ENCODE peak calls at places on chromosome 4, in five cellular contexts. K is activated gamma-delta T cell treated with Interleukin-2 at 50 U/mL for 16 hours; T is iris pigment epithelial cell; W is stimulated activated CD4-positive, alpha-beta T cell treated with anti-CD3 and anti-CD28 coated beads, Interleukin-4, amount 100 ng/mL, for 24 hours; L is vagina. G is an unnamed sample.

GRCh38 chr4:65600656-65601055 is 69.6 kb downstream of the EPHA5 start:
- DNase-seq in K (no peak), T (no peak), W (no peak), L (no peak), G (no peak)

GRCh38 chr4:38179690-38180299 is 219.6 kb downstream of the PTTG2 start:
- DNase-seq in K (peak; percentile 72), T (peak; percentile 60), W (peak; percentile 81), L (no peak), G (peak; percentile 61)

GRCh38 chr4:151356510-151356909 is 31.1 kb upstream of the SH3D19 start:
- DNase-seq in K (no peak), T (peak; percentile 14), W (no peak), L (no peak), G (peak; percentile 35)

GRCh38 chr4:109389367-109390118 is 44.1 kb upstream of the SEC24B start:
- DNase-seq in K (no peak), T (no peak), W (no peak), L (no peak), G (no peak)

GRCh38 chr4:92299152-92299551 is 4.6 kb upstream of the GRID2 start:
- DNase-seq in K (no peak), T (peak; percentile 15), W (no peak), L (no peak), G (no peak)

GRCh38 chr4:86357608-86358007 is 2.2 kb downstream of the MAPK10 start:
- DNase-seq in K (no peak), T (no peak), W (no peak), L (no peak), G (no peak)

GRCh38 chr4:7392438-7393374 is 42.0 kb downstream of the PSAPL1 start:
- DNase-seq in K (no peak), T (peak; percentile 41), W (no peak), L (peak; percentile 85), G (peak; percentile 41)

GRCh38 chr4:80268081-80268823 is 1.8 kb downstream of the FGF5 start:
- DNase-seq in K (no peak), T (peak; percentile 62), W (no peak), L (no peak), G (peak; percentile 28)

GRCh38 chr4:57182132-57182874 is 72.1 kb upstream of the IGFBP7 start:
- DNase-seq in K (no peak), T (no peak), W (no peak), L (no peak), G (no peak)

GRCh38 chr4:101337688-101338087 is 9.6 kb downstream of the PPP3CA start:
- DNase-seq in K (no peak), T (peak; percentile 80), W (no peak), L (no peak), G (peak; percentile 60)